ENCODE peak calls at places on chromosome 22, in eight cellular contexts. W, R, B, L, G, O, A and J are unnamed samples.

GRCh38 chr22:23282089-23282501 is 101.8 kb downstream of the BCR start:
- DNase-seq in L (no peak), B (peak), A (peak), W (peak), G (no peak), O (peak), R (peak), J (peak)

GRCh38 chr22:36160499-36160942 is at the start of gene APOL3:
- DNase-seq in B (peak), R (peak), O (peak), A (peak), L (peak), G (peak), W (peak), J (no peak)

GRCh38 chr22:20979243-20979809 is 2.8 kb upstream of the LZTR1 start:
- DNase-seq in G (peak), L (peak), W (peak), B (peak), O (peak), R (peak), A (peak), J (peak)

GRCh38 chr22:45413368-45414211 is at the start of the genes RIBC2 and SMC1B:
- DNase-seq in R (peak), W (peak), O (peak), A (peak), B (peak), G (peak), L (peak), J (peak)

GRCh38 chr22:32080904-32081303 is 37.8 kb downstream of the SLC5A1 start:
- DNase-seq in G (no peak), A (peak), B (no peak), R (no peak), W (no peak), O (peak), L (no peak), J (no peak)

GRCh38 chr22:35383679-35384071 is 2.8 kb downstream of the HMOX1 start:
- DNase-seq in R (no peak), W (no peak), O (no peak), L (no peak), B (no peak), G (no peak), A (no peak), J (no peak)

GRCh38 chr22:38236786-38237185 is 35.0 kb downstream of the MAFF start:
- DNase-seq in R (no peak), B (no peak), W (no peak), O (no peak), G (no peak), A (no peak), L (no peak), J (no peak)

GRCh38 chr22:25078591-25078990 is 121.1 kb upstream of the CRYBB3 start:
- DNase-seq in B (no peak), R (no peak), O (no peak), G (no peak), W (no peak), A (no peak), L (no peak), J (peak)

GRCh38 chr22:32996702-32997101 is 61.5 kb downstream of the SYN3 start:
- DNase-seq in W (peak), A (no peak), B (peak), L (no peak), R (peak), G (no peak), O (no peak), J (peak)

GRCh38 chr22:49710746-49711145 is 116.9 kb downstream of the BRD1 start:
- DNase-seq in O (no peak), W (no peak), L (no peak), B (no peak), R (no peak), G (no peak), A (no peak), J (no peak)

GRCh38 chr22:45296628-45297297 is 12.0 kb downstream of the UPK3A start:
- DNase-seq in L (no peak), A (no peak), G (peak), W (no peak), O (no peak), R (no peak), B (peak), J (no peak)

GRCh38 chr22:23575601-23576000 is 4.5 kb downstream of the IGLL1 start:
- DNase-seq in G (no peak), W (no peak), B (no peak), A (no peak), R (no peak), L (no peak), O (no peak), J (peak)

GRCh38 chr22:49368976-49369725 is 458.5 kb downstream of the BRD1 start:
- DNase-seq in L (no peak), R (no peak), G (no peak), O (no peak), A (no peak), B (peak), W (no peak), J (no peak)

GRCh38 chr22:32476286-32476685 is 1.7 kb downstream of the FBXO7 start:
- DNase-seq in B (no peak), O (peak), W (no peak), A (no peak), L (no peak), G (no peak), R (no peak), J (no peak)

GRCh38 chr22:30947163-30947820 is 21.3 kb downstream of the MORC2 start:
- DNase-seq in W (peak), A (no peak), B (no peak), L (no peak), O (no peak), R (no peak), G (no peak), J (peak)

GRCh38 chr22:20926243-20926642 is 9.0 kb downstream of the CRKL start:
- DNase-seq in G (no peak), A (no peak), L (no peak), R (no peak), B (no peak), O (no peak), W (no peak), J (no peak)

GRCh38 chr22:37223965-37224551 is 11.8 kb upstream of the SSTR3 start:
- DNase-seq in O (no peak), W (no peak), B (no peak), G (no peak), R (no peak), L (no peak), A (no peak), J (no peak)

GRCh38 chr22:43239102-43239875 is 52.4 kb upstream of the TTLL12 start:
- DNase-seq in R (no peak), O (peak), B (no peak), G (no peak), L (no peak), A (no peak), W (peak), J (no peak)

GRCh38 chr22:43470218-43470617 is 58.4 kb downstream of the MPPED1 start:
- DNase-seq in O (no peak), G (no peak), B (no peak), L (no peak), W (no peak), A (no peak), R (no peak), J (no peak)

GRCh38 chr22:44578516-44579230 is 80.6 kb upstream of the RTL6 start:
- DNase-seq in O (no peak), R (no peak), A (no peak), B (no peak), G (no peak), W (no peak), L (no peak), J (no peak)

GRCh38 chr22:46070215-46070721 is 80.1 kb upstream of the PPARA start:
- DNase-seq in G (peak), W (peak), L (peak), B (peak), O (peak), A (no peak), R (peak), J (peak)

GRCh38 chr22:47515384-47516125 is 753.1 kb downstream of the TBC1D22A start:
- DNase-seq in W (no peak), L (no peak), O (no peak), G (no peak), R (no peak), A (no peak), B (no peak), J (no peak)

GRCh38 chr22:49815641-49816071 is 12.0 kb downstream of the BRD1 start:
- DNase-seq in O (no peak), G (no peak), A (peak), W (no peak), B (no peak), R (no peak), L (no peak), J (no peak)

GRCh38 chr22:49262167-49262566 is 565.5 kb downstream of the BRD1 start:
- DNase-seq in A (no peak), B (peak), L (no peak), O (no peak), W (no peak), R (no peak), G (no peak), J (no peak)

GRCh38 chr22:17612057-17612456 is 16.5 kb downstream of the ATP6V1E1 start:
- DNase-seq in L (no peak), G (no peak), R (no peak), O (no peak), W (no peak), B (no peak), A (no peak), J (no peak)

GRCh38 chr22:48242461-48242864 is 1480.0 kb downstream of the TBC1D22A start:
- DNase-seq in A (no peak), O (no peak), W (no peak), L (no peak), R (no peak), B (no peak), G (no peak), J (no peak)

GRCh38 chr22:23912293-23912903 is 18.2 kb downstream of the MIF start:
- DNase-seq in O (no peak), W (no peak), R (no peak), L (no peak), G (no peak), A (no peak), B (no peak), J (no peak)

GRCh38 chr22:50739894-50740293 is 1.9 kb downstream of the ACR start:
- DNase-seq in A (no peak), L (no peak), B (peak), O (no peak), G (no peak), W (no peak), R (no peak), J (no peak)

GRCh38 chr22:36344106-36344827 is 43.5 kb downstream of the MYH9 start:
- DNase-seq in G (no peak), R (no peak), B (no peak), O (no peak), A (no peak), W (no peak), L (no peak), J (no peak)

GRCh38 chr22:33302049-33302545 is 243.9 kb upstream of the SYN3 start:
- DNase-seq in W (peak), R (peak), O (peak), A (peak), L (peak), B (peak), G (no peak), J (peak)

DNA sequence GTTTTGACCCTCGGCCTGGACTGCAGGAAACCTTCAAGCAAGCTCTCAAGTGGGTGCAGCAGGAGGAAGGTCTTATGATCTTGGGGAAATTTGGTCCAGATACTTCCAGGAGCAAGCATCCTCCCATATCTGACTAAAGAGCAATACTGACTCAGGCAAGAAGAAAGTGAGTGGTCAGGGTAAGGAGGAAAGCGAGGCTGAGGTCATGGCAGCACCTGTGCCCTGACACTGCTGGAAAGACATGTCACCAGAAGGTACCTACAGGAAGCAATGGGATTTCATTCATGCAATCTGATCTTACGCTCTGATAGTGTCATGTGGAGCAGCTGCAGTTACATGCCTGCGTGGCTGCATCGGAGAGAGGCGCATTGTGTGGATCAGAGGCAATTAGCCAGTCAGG is 6.5 kb upstream of the TOP3B start:
- DNase-seq in G (no peak), A (no peak), B (no peak), L (no peak), O (no peak), W (no peak), R (no peak), J (no peak)
- H3K27ac ChIP-seq in G (no peak), A (no peak), B (no peak), L (no peak), O (no peak), W (no peak), R (no peak), J (no peak)

GRCh38 chr22:28413612-28414011 is 266.0 kb downstream of the TTC28 start:
- DNase-seq in O (no peak), W (no peak), R (no peak), B (no peak), G (no peak), A (no peak), L (no peak), J (no peak)
- H3K27ac ChIP-seq in O (no peak), W (no peak), R (no peak), B (no peak), G (no peak), A (no peak), L (no peak), J (no peak)

GRCh38 chr22:28112548-28113043 is 193.5 kb upstream of the PITPNB start:
- DNase-seq in G (no peak), O (peak), A (peak), B (no peak), R (peak), L (no peak), W (peak), J (no peak)
- H3K27ac ChIP-seq in G (no peak), O (peak), A (no peak), B (no peak), R (peak), L (no peak), W (peak), J (no peak)

GRCh38 chr22:28711341-28711740 is 30.3 kb downstream of the CHEK2 start:
- DNase-seq in A (no peak), B (no peak), W (no peak), L (no peak), R (no peak), O (no peak), G (no peak), J (no peak)
- H3K27ac ChIP-seq in A (peak), B (peak), W (peak), L (peak), R (peak), O (no peak), G (no peak), J (no peak)

GRCh38 chr22:39350803-39351688 is 1.3 kb downstream of the SYNGR1 start:
- DNase-seq in B (no peak), W (no peak), R (no peak), A (no peak), O (no peak), L (no peak), G (no peak), J (no peak)
- H3K27ac ChIP-seq in B (no peak), W (peak), R (peak), A (no peak), O (peak), L (no peak), G (no peak), J (no peak)

DNA sequence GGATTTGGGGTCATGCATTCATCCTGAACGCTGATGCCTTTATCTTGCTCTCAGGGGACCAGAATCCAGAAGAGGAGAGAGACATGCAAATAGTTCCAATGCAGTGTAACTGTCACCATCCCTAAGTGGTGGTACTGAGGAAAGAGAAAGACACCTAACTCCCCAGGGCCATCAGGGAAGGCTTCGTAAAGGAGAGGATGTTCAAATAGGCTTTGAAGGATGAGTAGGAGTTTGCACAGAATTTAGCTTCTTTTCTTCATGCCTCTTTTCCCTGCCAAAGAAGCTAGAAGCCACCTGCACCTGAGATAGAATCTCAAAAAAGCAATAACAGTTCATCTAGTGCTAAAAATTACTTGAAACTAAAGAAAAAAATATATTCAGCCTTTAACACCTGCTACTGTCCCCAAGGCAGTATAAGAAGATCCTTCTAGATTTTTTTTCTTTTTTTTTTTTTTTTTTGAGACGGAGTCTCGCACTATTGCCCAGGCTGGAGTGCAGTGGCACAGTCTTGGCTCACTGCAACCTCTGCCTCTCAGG is 16.7 kb upstream of the XBP1 start:
- DNase-seq in W (no peak), R (no peak), O (no peak), L (no peak), B (peak), A (no peak), G (no peak), J (no peak)
- H3K27ac ChIP-seq in W (no peak), R (no peak), O (no peak), L (no peak), B (no peak), A (no peak), G (no peak), J (no peak)

DNA sequence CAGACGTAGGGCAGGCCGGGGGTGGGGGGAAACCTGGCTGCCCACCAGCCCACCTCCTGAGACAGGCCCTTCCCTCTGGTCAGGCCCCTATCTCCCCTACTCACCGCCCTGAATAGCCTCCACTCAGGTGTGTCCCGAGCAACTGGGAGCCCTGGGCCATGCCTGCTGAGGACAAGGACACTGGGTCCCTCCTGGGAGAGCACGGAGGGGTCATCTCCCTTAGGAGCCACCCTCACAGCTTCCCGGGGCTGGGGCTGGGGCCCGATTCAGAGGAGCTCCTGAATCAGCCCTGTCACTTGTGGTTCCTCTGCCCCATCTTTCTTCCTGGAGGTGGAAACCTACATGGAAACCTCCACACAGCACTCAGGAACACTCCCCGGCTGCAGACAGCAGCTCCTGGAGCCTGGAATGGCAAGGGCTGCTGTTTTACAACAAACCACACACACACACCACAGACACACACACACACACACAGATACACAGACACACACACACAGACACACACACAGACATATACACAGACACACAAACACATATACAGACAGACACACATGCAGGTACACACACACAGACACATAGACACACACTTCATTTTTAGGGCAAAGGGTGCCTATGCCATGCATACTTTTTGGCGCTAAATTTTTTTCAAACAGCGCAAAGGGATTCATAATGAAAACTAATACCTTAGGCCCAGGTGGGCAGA is 9.6 kb upstream of the EMID1 start:
- DNase-seq in O (no peak), G (peak), A (no peak), R (no peak), W (no peak), B (no peak), L (no peak), J (no peak)
- H3K27ac ChIP-seq in O (no peak), G (peak), A (no peak), R (no peak), W (no peak), B (no peak), L (no peak), J (no peak)